ENCODE peak calls at places on chromosome 20, in eight cellular contexts. C is mammary epithelial cell, L is dorsolateral prefrontal cortex, D is ascending aorta, X is A673, T is cardiac muscle cell, Q is suprapubic skin, I is brain microvascular endothelial cell. N is an unnamed sample.

GRCh38 chr20:33719277-33719988 is 677 bp downstream of the PXMP4 start:
- DNase-seq in C (peak), L (no peak), D (no peak), X (no peak), T (no peak), Q (no peak), I (no peak), N (no peak)

GRCh38 chr20:52410182-52410647 is 218.6 kb upstream of the ZFP64 start:
- DNase-seq in C (no peak), L (no peak), D (no peak), X (no peak), T (peak), Q (no peak), I (no peak), N (peak)

GRCh38 chr20:47262365-47263013 is 94.0 kb downstream of the ZMYND8 start:
- DNase-seq in C (no peak), L (no peak), D (no peak), X (no peak), T (no peak), Q (no peak), I (no peak), N (no peak)

GRCh38 chr20:3082306-3082951 is 2.1 kb downstream of the AVP start:
- DNase-seq in C (no peak), L (no peak), D (no peak), X (no peak), T (peak), Q (no peak), I (no peak), N (no peak)

GRCh38 chr20:43515628-43516027 is 8.1 kb downstream of the L3MBTL1 start:
- DNase-seq in C (no peak), L (no peak), D (no peak), X (no peak), T (no peak), Q (no peak), I (no peak), N (no peak)

GRCh38 chr20:11260611-11261010 is 586.8 kb upstream of the JAG1 start:
- DNase-seq in C (peak), L (no peak), D (no peak), X (no peak), T (no peak), Q (no peak), I (peak), N (no peak)

GRCh38 chr20:7358670-7359069 is 581.6 kb downstream of the HAO1 start:
- DNase-seq in C (no peak), L (no peak), D (no peak), X (no peak), T (peak), Q (no peak), I (no peak), N (no peak)

GRCh38 chr20:22490287-22491187 is 93.8 kb downstream of the FOXA2 start:
- DNase-seq in C (no peak), L (no peak), D (no peak), X (no peak), T (peak), Q (no peak), I (no peak), N (peak)

GRCh38 chr20:19137641-19138040 is 74.8 kb upstream of the SLC24A3 start:
- DNase-seq in C (no peak), L (no peak), D (no peak), X (no peak), T (no peak), Q (no peak), I (no peak), N (no peak)

GRCh38 chr20:11080776-11081406 is 407.1 kb upstream of the JAG1 start:
- DNase-seq in C (no peak), L (no peak), D (no peak), X (no peak), T (no peak), Q (no peak), I (no peak), N (no peak)

GRCh38 chr20:11917663-11918062 is at the start of gene BTBD3:
- DNase-seq in C (peak), L (peak), D (peak), X (no peak), T (peak), Q (no peak), I (peak), N (no peak)

GRCh38 chr20:21693322-21693721 is 12.1 kb upstream of the PAX1 start:
- DNase-seq in C (no peak), L (no peak), D (no peak), X (peak), T (peak), Q (no peak), I (no peak), N (no peak)

GRCh38 chr20:9022361-9022760 is 46.5 kb upstream of the PLCB4 start:
- DNase-seq in C (no peak), L (no peak), D (no peak), X (no peak), T (no peak), Q (no peak), I (no peak), N (no peak)

GRCh38 chr20:3932277-3933073 is 43.3 kb downstream of the PANK2 start:
- DNase-seq in C (no peak), L (no peak), D (no peak), X (no peak), T (peak), Q (no peak), I (no peak), N (no peak)

GRCh38 chr20:10710995-10711775 is 37.4 kb upstream of the JAG1 start:
- DNase-seq in C (no peak), L (no peak), D (no peak), X (no peak), T (no peak), Q (no peak), I (no peak), N (no peak)

GRCh38 chr20:57090590-57091560 is 175.6 kb downstream of the BMP7 start:
- DNase-seq in C (no peak), L (no peak), D (no peak), X (no peak), T (no peak), Q (no peak), I (no peak), N (no peak)

GRCh38 chr20:7497985-7498384 is 442.3 kb downstream of the HAO1 start:
- DNase-seq in C (peak), L (no peak), D (no peak), X (no peak), T (no peak), Q (no peak), I (peak), N (peak)

GRCh38 chr20:6558361-6558760 is 209.1 kb upstream of the BMP2 start:
- DNase-seq in C (peak), L (no peak), D (no peak), X (no peak), T (no peak), Q (no peak), I (no peak), N (no peak)

GRCh38 chr20:11165789-11166188 is 492.0 kb upstream of the JAG1 start:
- DNase-seq in C (no peak), L (no peak), D (no peak), X (no peak), T (no peak), Q (no peak), I (no peak), N (no peak)

GRCh38 chr20:58981564-58982364 is 708 bp downstream of the NELFCD start:
- DNase-seq in C (peak), L (no peak), D (peak), X (peak), T (no peak), Q (peak), I (no peak), N (peak)

GRCh38 chr20:44597516-44597915 is 15.1 kb downstream of the PKIG start:
- DNase-seq in C (no peak), L (no peak), D (no peak), X (peak), T (no peak), Q (no peak), I (no peak), N (no peak)

GRCh38 chr20:4369119-4369797 is 352.5 kb upstream of the PRND start:
- DNase-seq in C (no peak), L (no peak), D (no peak), X (no peak), T (no peak), Q (no peak), I (no peak), N (no peak)

GRCh38 chr20:19757973-19758887 is at the start of gene RIN2:
- DNase-seq in C (peak), L (peak), D (peak), X (peak), T (peak), Q (peak), I (peak), N (peak)

GRCh38 chr20:10832146-10832545 is 158.3 kb upstream of the JAG1 start:
- DNase-seq in C (peak), L (no peak), D (no peak), X (no peak), T (no peak), Q (no peak), I (peak), N (peak)

GRCh38 chr20:11814276-11814675 is 103.4 kb upstream of the BTBD3 start:
- DNase-seq in C (peak), L (no peak), D (no peak), X (no peak), T (no peak), Q (no peak), I (peak), N (peak)

GRCh38 chr20:23367770-23368169 is 5.8 kb downstream of the GZF1 start:
- DNase-seq in C (peak), L (no peak), D (no peak), X (no peak), T (no peak), Q (no peak), I (no peak), N (peak)

GRCh38 chr20:53510266-53510665 is 83.4 kb downstream of the ZNF217 start:
- DNase-seq in C (no peak), L (no peak), D (no peak), X (no peak), T (no peak), Q (peak), I (no peak), N (no peak)

GRCh38 chr20:8454137-8454712 is 322.2 kb downstream of the PLCB1 start:
- DNase-seq in C (peak), L (no peak), D (no peak), X (peak), T (peak), Q (no peak), I (peak), N (peak)

GRCh38 chr20:45999908-46000570 is 8.7 kb upstream of the MMP9 start:
- DNase-seq in C (no peak), L (no peak), D (no peak), X (no peak), T (no peak), Q (no peak), I (no peak), N (no peak)

GRCh38 chr20:45998761-45999160 is 9.9 kb upstream of the MMP9 start:
- DNase-seq in C (no peak), L (no peak), D (no peak), X (no peak), T (no peak), Q (no peak), I (no peak), N (no peak)

GRCh38 chr20:46000571-46001145 is 8.1 kb upstream of the MMP9 start:
- DNase-seq in C (no peak), L (no peak), D (no peak), X (peak), T (peak), Q (no peak), I (no peak), N (no peak)

GRCh38 chr20:45997187-45997586 is 11.5 kb upstream of the MMP9 start:
- DNase-seq in C (no peak), L (no peak), D (no peak), X (peak), T (no peak), Q (no peak), I (no peak), N (no peak)

DNA sequence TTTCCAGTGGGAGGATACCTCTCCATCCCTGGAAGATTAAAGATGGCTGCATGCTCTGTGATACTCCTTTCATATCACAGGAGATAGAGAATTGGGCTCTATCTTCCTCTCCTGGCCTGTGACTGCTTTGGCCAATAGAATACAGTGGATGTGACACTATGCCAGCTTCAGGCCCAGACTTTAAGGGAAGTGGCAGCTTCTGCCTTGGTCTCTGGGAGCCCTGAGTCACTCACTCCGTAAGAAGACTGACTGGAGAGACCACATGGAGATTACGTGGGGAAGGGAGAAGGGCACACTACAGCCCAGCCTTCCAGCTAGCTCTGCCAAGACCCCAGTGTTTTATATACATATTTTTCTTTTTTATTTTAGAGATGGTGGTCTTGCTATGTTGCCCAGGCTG is 10.4 kb upstream of the MMP9 start:
- DNase-seq in C (no peak), L (no peak), D (no peak), X (no peak), T (no peak), Q (no peak), I (no peak), N (no peak)
- H3K27ac ChIP-seq in C (no peak), L (no peak), D (no peak), X (peak), T (no peak), Q (no peak), I (no peak), N (no peak)

DNA sequence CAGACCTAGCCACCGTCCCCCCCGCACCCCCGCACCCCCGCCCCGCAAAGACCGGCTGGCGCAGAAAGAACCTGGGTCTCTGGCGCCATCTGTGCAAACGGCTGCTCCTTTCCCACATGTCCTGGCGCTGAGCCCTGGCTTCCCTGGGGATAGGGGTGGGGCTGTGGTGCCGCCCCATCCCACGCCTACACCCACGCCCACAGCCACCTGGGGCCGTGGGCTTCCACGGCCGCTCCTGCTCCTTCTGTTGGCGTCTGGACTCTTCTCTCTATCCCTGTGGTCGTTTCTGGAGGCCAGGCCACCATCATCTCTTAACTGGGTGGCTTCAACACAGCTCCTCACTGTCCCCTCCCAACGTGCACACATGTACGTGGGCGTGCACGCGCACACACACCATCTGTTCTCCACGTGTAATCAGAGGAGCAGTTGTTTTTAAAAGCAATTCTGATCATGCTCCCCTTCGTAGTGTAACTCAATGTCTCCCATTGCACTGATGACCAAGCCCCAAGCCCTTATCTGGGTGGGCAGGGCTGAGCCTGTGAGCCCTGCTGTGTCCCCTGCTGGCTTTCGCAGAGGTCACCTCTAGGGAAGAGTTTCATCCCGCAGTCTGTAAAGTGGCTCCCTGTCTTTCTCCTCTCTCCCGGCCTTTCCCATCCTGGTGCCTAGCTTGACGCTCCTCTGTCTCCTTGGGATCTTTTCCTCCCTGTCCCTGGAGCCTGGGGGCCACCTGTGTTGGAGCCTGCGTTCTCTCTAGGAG is 31.9 kb upstream of the FAM83D start:
- DNase-seq in C (no peak), L (peak), D (no peak), X (peak), T (no peak), Q (no peak), I (no peak), N (no peak)
- TF ChIP-seq CTCF in C (no peak), L (no peak), D (no peak), X (no peak), T (no peak), Q (no peak), I (no peak), N (peak)

GRCh38 chr20:25223765-25224720 is 23.8 kb upstream of the PYGB start:
- DNase-seq in C (no peak), L (no peak), D (peak), X (no peak), T (no peak), Q (peak), I (no peak), N (no peak)
- H3K27ac ChIP-seq in C (peak), L (no peak), D (peak), X (no peak), T (peak), Q (no peak), I (peak), N (peak)

GRCh38 chr20:48921168-48921882 is at the start of gene ARFGEF2:
- DNase-seq in C (peak), L (peak), D (peak), X (peak), T (peak), Q (peak), I (peak), N (peak)
- TF ChIP-seq CTCF in C (no peak), L (no peak), D (no peak), X (no peak), T (no peak), Q (no peak), I (no peak), N (no peak)

DNA sequence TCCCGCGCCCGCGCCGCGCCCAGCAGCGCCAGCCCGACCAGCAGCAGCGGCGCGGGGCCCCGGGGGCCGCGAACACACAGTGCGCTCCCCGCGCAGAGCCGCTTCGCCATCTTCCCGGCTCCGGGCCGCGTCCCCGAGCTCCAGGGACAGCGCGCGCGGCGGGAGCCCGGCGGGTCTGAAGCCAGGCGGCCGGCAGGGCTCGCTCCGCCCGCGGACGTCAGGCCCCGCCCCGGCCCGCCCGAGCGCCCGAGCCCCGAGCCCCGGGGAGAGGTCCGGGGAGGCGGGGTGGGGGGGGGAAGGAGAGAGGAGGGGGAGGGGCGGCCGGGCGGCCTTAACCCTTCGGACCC is at the start of gene LAMA5:
- DNase-seq in C (no peak), L (peak), D (no peak), X (no peak), T (peak), Q (no peak), I (no peak), N (peak)
- H3K27ac ChIP-seq in C (peak), L (no peak), D (peak), X (no peak), T (peak), Q (peak), I (peak), N (peak)

DNA sequence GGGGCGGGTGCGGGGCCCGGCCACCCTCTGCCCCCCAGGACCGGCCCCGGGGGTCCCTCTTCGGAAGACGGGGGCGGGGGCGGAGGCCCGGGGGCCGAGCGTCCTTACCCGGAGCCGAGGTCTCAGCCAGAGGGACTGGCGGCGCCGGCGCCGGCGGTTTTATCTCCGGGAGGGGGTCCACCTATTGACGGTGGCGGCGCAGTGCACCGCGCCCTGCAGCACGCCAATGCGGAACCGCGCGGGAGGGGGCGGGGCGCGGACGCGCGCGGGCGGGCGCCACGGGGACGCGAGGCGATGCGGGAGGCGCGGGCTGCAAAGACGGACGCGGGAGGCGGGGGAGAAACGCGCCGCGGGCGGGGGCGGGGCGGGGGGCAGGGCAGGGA is at the start of gene EEF1A2:
- DNase-seq in C (no peak), L (peak), D (no peak), X (peak), T (peak), Q (no peak), I (no peak), N (no peak)
- TF ChIP-seq CTCF in C (no peak), L (peak), D (peak), X (no peak), T (no peak), Q (no peak), I (no peak), N (peak)

GRCh38 chr20:51383891-51384510 is 158.5 kb downstream of the NFATC2 start:
- DNase-seq in C (peak), L (no peak), D (no peak), X (no peak), T (no peak), Q (no peak), I (no peak), N (no peak)

GRCh38 chr20:51384854-51385253 is 157.7 kb downstream of the NFATC2 start:
- DNase-seq in C (no peak), L (no peak), D (no peak), X (no peak), T (no peak), Q (no peak), I (no peak), N (no peak)

GRCh38 chr20:51386586-51386985 is 155.9 kb downstream of the NFATC2 start:
- DNase-seq in C (no peak), L (no peak), D (no peak), X (no peak), T (no peak), Q (no peak), I (no peak), N (no peak)

GRCh38 chr20:51387125-51387865 is 155.2 kb downstream of the NFATC2 start:
- DNase-seq in C (no peak), L (no peak), D (no peak), X (no peak), T (no peak), Q (no peak), I (no peak), N (no peak)

GRCh38 chr20:51385941-51386530 is 156.5 kb downstream of the NFATC2 start:
- DNase-seq in C (peak), L (peak), D (no peak), X (peak), T (peak), Q (no peak), I (peak), N (peak)
- H3K27ac ChIP-seq in C (no peak), L (no peak), D (no peak), X (no peak), T (no peak), Q (no peak), I (no peak), N (no peak)

DNA sequence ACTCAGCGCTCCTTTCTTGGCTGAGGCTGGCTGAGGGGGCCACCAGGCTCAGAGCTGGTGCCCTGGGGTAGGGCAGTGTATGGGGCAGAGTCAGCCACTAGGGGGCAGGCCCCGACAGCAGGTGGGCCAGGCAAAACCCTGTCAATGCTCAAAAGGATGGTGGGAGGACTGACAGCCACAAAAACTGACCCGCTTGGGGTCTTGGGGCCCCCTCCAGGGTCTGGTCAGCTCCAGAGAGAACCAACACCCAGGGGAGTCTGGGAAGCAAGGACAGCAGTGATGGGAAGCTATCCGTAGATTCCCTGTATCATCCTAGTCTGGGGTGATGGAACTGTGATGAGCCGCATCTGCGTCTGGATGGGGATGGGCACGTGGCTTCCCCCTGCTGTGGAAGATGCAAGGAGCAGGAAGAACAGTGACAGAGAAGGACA is 306.9 kb downstream of the DHX35 start:
- DNase-seq in C (peak), L (peak), D (no peak), X (peak), T (peak), Q (no peak), I (peak), N (peak)
- TF ChIP-seq CTCF in C (peak), L (peak), D (peak), X (peak), T (peak), Q (peak), I (peak), N (peak)

GRCh38 chr20:31694842-31695593 is 27.6 kb downstream of the BCL2L1 start:
- DNase-seq in C (no peak), L (no peak), D (no peak), X (no peak), T (no peak), Q (no peak), I (no peak), N (no peak)
- H3K27ac ChIP-seq in C (peak), L (peak), D (peak), X (peak), T (no peak), Q (peak), I (no peak), N (peak)

N was measured in RWPE1.